ENCODE peak calls at places on chromosomes 5 and 9, in four cellular contexts. V is MG63, M is AG04450, U is ovary. I is an unnamed sample.
A peak's percentile ranks its signal among the peaks of the same experiment; 100 is the strongest.

GRCh38 chr5:134993161-134993560 is 25.5 kb downstream of the CATSPER3 start:
- DNase-seq in V (no peak), U (no peak), M (no peak), I (no peak)

GRCh38 chr5:24364711-24365110 is 280.1 kb downstream of the CDH10 start:
- DNase-seq in V (no peak), U (no peak), M (no peak), I (no peak)

GRCh38 chr5:43729846-43730478 is 127.0 kb downstream of the NNT start:
- DNase-seq in U (no peak), M (peak; percentile 3), V (no peak), I (no peak)

GRCh38 chr9:129145841-129146292 is 32.2 kb downstream of the IER5L start:
- DNase-seq in V (peak; percentile 45), U (peak; percentile 86), M (peak; percentile 86), I (no peak)

GRCh38 chr5:144187699-144188294 is 17.1 kb downstream of the KCTD16 start:
- DNase-seq in M (peak; percentile 95), V (peak; percentile 93), U (no peak), I (peak; percentile 61)

GRCh38 chr9:115262952-115263351 is 145.0 kb upstream of the TNC start:
- DNase-seq in M (no peak), V (no peak), U (no peak), I (no peak)

GRCh38 chr9:135039916-135040645 is 47.4 kb upstream of the OLFM1 start:
- DNase-seq in M (no peak), V (no peak), U (no peak), I (peak; percentile 25)

GRCh38 chr5:155759984-155760383 is 567.0 kb upstream of the SGCD start:
- DNase-seq in U (no peak), V (no peak), M (no peak), I (no peak)

GRCh38 chr9:94813379-94813778 is 86.9 kb downstream of the AOPEP start:
- DNase-seq in M (no peak), U (no peak), V (no peak), I (no peak)

GRCh38 chr9:99259231-99259918 is 37.3 kb downstream of the SEC61B start:
- DNase-seq in M (no peak), V (no peak), U (peak; percentile 75), I (peak; percentile 93)

GRCh38 chr5:179595916-179596315 is 27.6 kb downstream of the HNRNPH1 start:
- DNase-seq in U (no peak), M (peak; percentile 36), V (no peak), I (no peak)

GRCh38 chr9:19999491-20000057 is 210.7 kb upstream of the SLC24A2 start:
- DNase-seq in U (no peak), V (peak; percentile 77), M (no peak), I (no peak)

GRCh38 chr5:143916441-143916840 is 104.5 kb downstream of the HMHB1 start:
- DNase-seq in U (no peak), V (no peak), M (no peak), I (no peak)

GRCh38 chr5:172573115-172573882 is 67.8 kb upstream of the NEURL1B start:
- DNase-seq in V (no peak), U (no peak), M (no peak), I (no peak)

GRCh38 chr9:125296843-125297372 is 35.3 kb downstream of the GAPVD1 start:
- DNase-seq in V (no peak), U (no peak), M (no peak), I (no peak)

GRCh38 chr5:42564689-42565356 is 141.6 kb downstream of the GHR start:
- DNase-seq in V (no peak), M (no peak), U (no peak), I (no peak)

GRCh38 chr5:143064207-143064606 is 294.0 kb downstream of the ARHGAP26 start:
- DNase-seq in V (no peak), M (no peak), U (no peak), I (no peak)

GRCh38 chr5:27472000-27472763 is 433.8 kb upstream of the CDH9 start:
- DNase-seq in U (no peak), M (no peak), V (no peak), I (no peak)

GRCh38 chr9:113675475-113675941 is 200.6 kb upstream of the ZNF618 start:
- DNase-seq in V (peak; percentile 98), U (peak; percentile 33), M (peak; percentile 91), I (no peak)

GRCh38 chr5:58722160-58722559 is 139.3 kb downstream of the RAB3C start:
- DNase-seq in M (no peak), U (no peak), V (no peak), I (no peak)

GRCh38 chr9:128122809-128123175 is 4.7 kb downstream of the PTGES2 start:
- DNase-seq in M (no peak), V (no peak), U (no peak), I (no peak)

GRCh38 chr9:117435630-117436261 is 20.9 kb upstream of the ASTN2 start:
- DNase-seq in V (no peak), U (no peak), M (no peak), I (no peak)

GRCh38 chr9:107933042-107933441 is 443.5 kb upstream of the KLF4 start:
- DNase-seq in M (no peak), V (no peak), U (no peak), I (no peak)

GRCh38 chr9:107932601-107933000 is 443.0 kb upstream of the KLF4 start:
- DNase-seq in V (no peak), M (no peak), U (no peak), I (no peak)

GRCh38 chr9:107929439-107929838 is 439.9 kb upstream of the KLF4 start:
- DNase-seq in V (no peak), M (no peak), U (peak; percentile 34), I (peak; percentile 69)

GRCh38 chr9:107931071-107931715 is 441.6 kb upstream of the KLF4 start:
- DNase-seq in V (no peak), U (no peak), M (no peak), I (no peak)

DNA sequence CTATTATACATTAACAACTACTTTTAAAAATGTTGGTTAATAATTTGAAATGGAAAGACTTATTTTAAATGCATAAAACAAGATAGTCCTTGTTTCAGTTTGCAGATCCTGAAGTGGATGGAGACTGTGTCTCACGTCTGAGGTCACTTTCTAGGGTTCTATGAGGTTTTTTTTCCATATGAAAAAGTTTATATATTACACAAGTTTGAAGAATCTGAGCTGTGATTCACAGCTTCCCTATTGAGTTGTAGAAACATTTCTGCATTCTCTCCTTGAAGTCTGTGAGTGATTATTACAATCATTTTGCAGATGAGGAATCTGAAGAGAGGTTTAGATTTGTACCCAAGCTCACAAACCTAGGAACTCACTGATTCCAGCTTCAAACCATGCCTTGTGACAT is 442.5 kb upstream of the KLF4 start:
- DNase-seq in M (no peak), V (no peak), U (no peak), I (no peak)
- H3K9me3 ChIP-seq in M (no peaks in the 10 kb centered on the region), V (no peaks in the 10 kb centered on the region), U (no peaks in the 10 kb centered on the region), I (no peaks in the 10 kb centered on the region)

DNA sequence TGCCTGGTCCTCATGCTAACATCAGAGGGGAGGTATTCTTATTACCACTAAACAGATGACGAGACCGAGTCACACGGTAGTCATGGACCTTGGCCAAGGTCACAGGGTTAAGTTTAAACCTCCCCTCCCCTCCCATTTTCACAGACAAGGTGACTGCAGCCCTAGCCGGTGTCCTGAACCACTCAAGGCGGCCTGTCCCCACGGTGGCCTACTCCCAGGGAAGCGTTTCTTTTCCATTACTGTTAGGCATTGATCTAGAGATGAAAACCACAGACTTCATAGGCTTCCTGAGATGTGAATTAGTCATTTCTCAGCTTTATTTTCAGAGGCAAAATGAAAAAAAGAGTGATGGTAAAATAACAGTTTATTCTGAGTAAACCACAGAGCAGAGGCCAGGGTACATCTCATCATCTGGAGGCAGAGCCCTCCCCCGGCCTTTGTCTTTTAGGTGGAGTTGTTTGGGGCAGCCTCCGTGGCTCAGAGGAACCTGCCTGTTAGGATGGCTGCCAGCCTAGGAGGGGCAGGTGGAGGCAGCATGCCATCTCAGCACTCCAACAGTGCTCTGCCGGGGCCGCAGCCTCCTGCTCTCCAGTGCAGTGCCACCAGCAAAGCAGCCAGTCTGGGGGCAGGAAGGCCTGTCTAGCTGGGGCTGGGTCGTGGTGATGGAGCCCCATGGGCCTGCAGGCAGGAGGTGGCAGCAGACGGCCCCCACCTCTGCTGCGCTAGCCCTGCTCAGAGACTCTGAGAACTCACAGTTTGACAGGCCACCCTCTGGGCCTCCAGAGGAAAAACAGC is 71.2 kb downstream of the RAPGEF1 start:
- DNase-seq in V (peak; percentile 50), M (no peak), U (no peak), I (peak; percentile 69)
- H3K4me3 ChIP-seq in V (no peak overlapping the region), M (no peak overlapping the region), U (no peak overlapping the region), I (no peak overlapping the region)

DNA sequence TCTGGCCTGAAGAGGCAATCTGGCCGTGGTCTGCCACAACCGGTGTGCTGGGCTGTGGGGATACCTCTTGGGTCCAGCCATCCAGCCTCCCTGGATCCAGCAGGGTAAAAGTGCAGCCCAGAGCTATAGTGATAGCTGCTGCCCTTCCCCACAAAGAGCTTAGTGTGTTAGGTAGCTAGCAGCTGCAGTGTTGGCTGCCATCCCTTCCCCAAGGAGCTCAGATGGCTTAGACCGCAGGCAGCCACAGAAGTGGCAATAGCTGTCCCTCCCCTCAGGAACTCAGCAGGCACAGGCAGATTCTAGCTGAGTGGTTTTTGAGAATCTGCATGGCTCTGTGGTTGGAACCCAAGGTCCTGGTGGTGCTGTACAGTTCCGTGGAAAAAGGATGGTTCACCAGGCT is 40.1 kb downstream of the GIN1 start:
- DNase-seq in U (no peak), M (no peak), V (no peak), I (no peak)
- H3K9me3 ChIP-seq in U (peaks cover 4% of the 10 kb centered on the region), M (peaks cover 12% of the 10 kb centered on the region), V (peaks cover 60% of the 10 kb centered on the region), I (peaks cover 57% of the 10 kb centered on the region)

GRCh38 chr9:34380034-34380510 is 3.4 kb upstream of the MYORG start:
- DNase-seq in U (no peak), V (no peak), M (no peak), I (no peak)
- H3K4me3 ChIP-seq in U (peak overlapping the region; percentile 44), V (no peak overlapping the region), M (no peak overlapping the region), I (peak overlapping the region; percentile 66)

GRCh38 chr9:120514599-120514854 is 65.4 kb downstream of the CDK5RAP2 start:
- DNase-seq in U (no peak), V (no peak), M (no peak), I (no peak)

GRCh38 chr9:120513825-120514598 is 66.0 kb downstream of the CDK5RAP2 start:
- DNase-seq in U (no peak), V (no peak), M (no peak), I (no peak)

GRCh38 chr9:120507936-120508510 is 71.9 kb downstream of the CDK5RAP2 start:
- DNase-seq in U (no peak), V (no peak), M (no peak), I (no peak)

GRCh38 chr9:120505186-120505585 is 74.8 kb downstream of the CDK5RAP2 start:
- DNase-seq in M (no peak), U (no peak), V (no peak), I (no peak)

GRCh38 chr9:120510816-120511215 is 69.2 kb downstream of the CDK5RAP2 start:
- DNase-seq in U (no peak), V (no peak), M (no peak), I (no peak)
- H3K9me3 ChIP-seq in U (no peaks in the 10 kb centered on the region), V (peaks cover 6% of the 10 kb centered on the region), M (no peaks in the 10 kb centered on the region), I (no peaks in the 10 kb centered on the region)

DNA sequence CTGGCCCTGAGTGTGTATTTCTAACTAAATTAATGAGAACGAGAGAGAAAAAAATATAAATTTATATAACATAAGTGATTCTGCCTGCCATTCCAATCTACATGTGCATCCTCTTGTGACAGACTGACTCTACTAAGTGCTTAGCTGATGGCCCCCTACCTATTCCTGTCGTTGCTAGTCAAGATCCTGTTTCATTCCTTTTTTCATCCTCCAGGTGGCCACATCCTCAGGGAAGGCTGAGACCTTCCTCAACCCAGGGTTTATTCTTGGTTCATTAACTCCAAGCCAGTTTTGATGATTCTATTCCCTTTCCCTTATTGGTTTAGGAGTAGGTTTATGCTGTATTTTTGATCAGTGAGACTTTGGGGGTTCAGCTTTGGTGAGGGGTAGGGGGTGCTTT is 201.3 kb downstream of the C9orf152 start:
- DNase-seq in V (no peak), U (no peak), M (no peak), I (no peak)
- H3K4me3 ChIP-seq in V (no peak overlapping the region), U (no peak overlapping the region), M (no peak overlapping the region), I (no peak overlapping the region)